ENCODE peak calls at places on chromosome 18, in eight cellular contexts. One of them, this sample, is unnamed.

GRCh38 chr18:3097082-3097481 is 84.1 kb upstream of the LPIN2 start:
- DNase-seq in iris pigment epithelial cell: no peak
- DNase-seq in stimulated activated effector memory CD8-positive, alpha-beta T cell treated with anti-CD3 and anti-CD28 coated beads, Interleukin-12 subunit alpha, Interleukin-12 subunit beta, amount 100 ng/mL, for 72 hours: no peak
- DNase-seq in HS-5: no peak
- DNase-seq in Calu3: no peak
- DNase-seq in lung microvascular endothelial cell: no peak
- DNase-seq in PC-3: no peak
- DNase-seq in RKO: no peak
- DNase-seq in this sample: no peak

GRCh38 chr18:5868218-5868904 is 27.0 kb downstream of the TMEM200C start:
- DNase-seq in iris pigment epithelial cell: peak
- DNase-seq in stimulated activated effector memory CD8-positive, alpha-beta T cell treated with anti-CD3 and anti-CD28 coated beads, Interleukin-12 subunit alpha, Interleukin-12 subunit beta, amount 100 ng/mL, for 72 hours: no peak
- DNase-seq in HS-5: peak
- DNase-seq in Calu3: peak
- DNase-seq in lung microvascular endothelial cell: peak
- DNase-seq in PC-3: peak
- DNase-seq in RKO: peak
- DNase-seq in this sample: peak

GRCh38 chr18:77702686-77703085 is 453.0 kb downstream of the GALR1 start:
- DNase-seq in iris pigment epithelial cell: peak
- DNase-seq in stimulated activated effector memory CD8-positive, alpha-beta T cell treated with anti-CD3 and anti-CD28 coated beads, Interleukin-12 subunit alpha, Interleukin-12 subunit beta, amount 100 ng/mL, for 72 hours: no peak
- DNase-seq in HS-5: no peak
- DNase-seq in Calu3: no peak
- DNase-seq in lung microvascular endothelial cell: peak
- DNase-seq in PC-3: peak
- DNase-seq in RKO: peak
- DNase-seq in this sample: no peak

GRCh38 chr18:1261054-1261453 is 356.4 kb downstream of the ADCYAP1 start:
- DNase-seq in iris pigment epithelial cell: no peak
- DNase-seq in stimulated activated effector memory CD8-positive, alpha-beta T cell treated with anti-CD3 and anti-CD28 coated beads, Interleukin-12 subunit alpha, Interleukin-12 subunit beta, amount 100 ng/mL, for 72 hours: no peak
- DNase-seq in HS-5: no peak
- DNase-seq in Calu3: no peak
- DNase-seq in lung microvascular endothelial cell: no peak
- DNase-seq in PC-3: no peak
- DNase-seq in RKO: no peak
- DNase-seq in this sample: no peak

GRCh38 chr18:36307513-36307912 is 10.0 kb downstream of the FHOD3 start:
- DNase-seq in iris pigment epithelial cell: peak
- DNase-seq in stimulated activated effector memory CD8-positive, alpha-beta T cell treated with anti-CD3 and anti-CD28 coated beads, Interleukin-12 subunit alpha, Interleukin-12 subunit beta, amount 100 ng/mL, for 72 hours: no peak
- DNase-seq in HS-5: no peak
- DNase-seq in Calu3: no peak
- DNase-seq in lung microvascular endothelial cell: no peak
- DNase-seq in PC-3: no peak
- DNase-seq in RKO: no peak
- DNase-seq in this sample: no peak

GRCh38 chr18:63132819-63133200 is 186.8 kb downstream of the BCL2 start:
- DNase-seq in iris pigment epithelial cell: no peak
- DNase-seq in stimulated activated effector memory CD8-positive, alpha-beta T cell treated with anti-CD3 and anti-CD28 coated beads, Interleukin-12 subunit alpha, Interleukin-12 subunit beta, amount 100 ng/mL, for 72 hours: no peak
- DNase-seq in HS-5: no peak
- DNase-seq in Calu3: no peak
- DNase-seq in lung microvascular endothelial cell: no peak
- DNase-seq in PC-3: peak
- DNase-seq in RKO: no peak
- DNase-seq in this sample: no peak

GRCh38 chr18:75127143-75128021 is 81.6 kb downstream of the PTGR3 start:
- DNase-seq in iris pigment epithelial cell: no peak
- DNase-seq in stimulated activated effector memory CD8-positive, alpha-beta T cell treated with anti-CD3 and anti-CD28 coated beads, Interleukin-12 subunit alpha, Interleukin-12 subunit beta, amount 100 ng/mL, for 72 hours: no peak
- DNase-seq in HS-5: no peak
- DNase-seq in Calu3: peak
- DNase-seq in lung microvascular endothelial cell: peak
- DNase-seq in PC-3: peak
- DNase-seq in RKO: no peak
- DNase-seq in this sample: no peak

GRCh38 chr18:45008694-45009372 is 328.1 kb downstream of the SETBP1 start:
- DNase-seq in iris pigment epithelial cell: no peak
- DNase-seq in stimulated activated effector memory CD8-positive, alpha-beta T cell treated with anti-CD3 and anti-CD28 coated beads, Interleukin-12 subunit alpha, Interleukin-12 subunit beta, amount 100 ng/mL, for 72 hours: no peak
- DNase-seq in HS-5: no peak
- DNase-seq in Calu3: no peak
- DNase-seq in lung microvascular endothelial cell: no peak
- DNase-seq in PC-3: no peak
- DNase-seq in RKO: no peak
- DNase-seq in this sample: no peak

GRCh38 chr18:41391616-41392610 is 563.1 kb upstream of the PIK3C3 start:
- DNase-seq in iris pigment epithelial cell: peak
- DNase-seq in stimulated activated effector memory CD8-positive, alpha-beta T cell treated with anti-CD3 and anti-CD28 coated beads, Interleukin-12 subunit alpha, Interleukin-12 subunit beta, amount 100 ng/mL, for 72 hours: no peak
- DNase-seq in HS-5: peak
- DNase-seq in Calu3: peak
- DNase-seq in lung microvascular endothelial cell: peak
- DNase-seq in PC-3: peak
- DNase-seq in RKO: peak
- DNase-seq in this sample: no peak

GRCh38 chr18:9831046-9831722 is 54.6 kb upstream of the TXNDC2 start:
- DNase-seq in iris pigment epithelial cell: no peak
- DNase-seq in stimulated activated effector memory CD8-positive, alpha-beta T cell treated with anti-CD3 and anti-CD28 coated beads, Interleukin-12 subunit alpha, Interleukin-12 subunit beta, amount 100 ng/mL, for 72 hours: peak
- DNase-seq in HS-5: no peak
- DNase-seq in Calu3: no peak
- DNase-seq in lung microvascular endothelial cell: no peak
- DNase-seq in PC-3: no peak
- DNase-seq in RKO: no peak
- DNase-seq in this sample: no peak

GRCh38 chr18:62554083-62554815 is 31.4 kb downstream of the ZCCHC2 start:
- DNase-seq in iris pigment epithelial cell: no peak
- DNase-seq in stimulated activated effector memory CD8-positive, alpha-beta T cell treated with anti-CD3 and anti-CD28 coated beads, Interleukin-12 subunit alpha, Interleukin-12 subunit beta, amount 100 ng/mL, for 72 hours: no peak
- DNase-seq in HS-5: no peak
- DNase-seq in Calu3: no peak
- DNase-seq in lung microvascular endothelial cell: no peak
- DNase-seq in PC-3: peak
- DNase-seq in RKO: no peak
- DNase-seq in this sample: no peak

GRCh38 chr18:12287684-12288405 is 20.2 kb upstream of the TUBB6 start:
- DNase-seq in iris pigment epithelial cell: peak
- DNase-seq in stimulated activated effector memory CD8-positive, alpha-beta T cell treated with anti-CD3 and anti-CD28 coated beads, Interleukin-12 subunit alpha, Interleukin-12 subunit beta, amount 100 ng/mL, for 72 hours: no peak
- DNase-seq in HS-5: peak
- DNase-seq in Calu3: peak
- DNase-seq in lung microvascular endothelial cell: peak
- DNase-seq in PC-3: peak
- DNase-seq in RKO: peak
- DNase-seq in this sample: peak

GRCh38 chr18:48715651-48716354 is 177.0 kb downstream of the CTIF start:
- DNase-seq in iris pigment epithelial cell: no peak
- DNase-seq in stimulated activated effector memory CD8-positive, alpha-beta T cell treated with anti-CD3 and anti-CD28 coated beads, Interleukin-12 subunit alpha, Interleukin-12 subunit beta, amount 100 ng/mL, for 72 hours: no peak
- DNase-seq in HS-5: no peak
- DNase-seq in Calu3: no peak
- DNase-seq in lung microvascular endothelial cell: no peak
- DNase-seq in PC-3: no peak
- DNase-seq in RKO: no peak
- DNase-seq in this sample: no peak

GRCh38 chr18:74515620-74516231 is 18.6 kb upstream of the CNDP1 start:
- DNase-seq in iris pigment epithelial cell: no peak
- DNase-seq in stimulated activated effector memory CD8-positive, alpha-beta T cell treated with anti-CD3 and anti-CD28 coated beads, Interleukin-12 subunit alpha, Interleukin-12 subunit beta, amount 100 ng/mL, for 72 hours: no peak
- DNase-seq in HS-5: no peak
- DNase-seq in Calu3: no peak
- DNase-seq in lung microvascular endothelial cell: no peak
- DNase-seq in PC-3: no peak
- DNase-seq in RKO: no peak
- DNase-seq in this sample: no peak

GRCh38 chr18:34637094-34637801 is 72.8 kb upstream of the DTNA start:
- DNase-seq in iris pigment epithelial cell: no peak
- DNase-seq in stimulated activated effector memory CD8-positive, alpha-beta T cell treated with anti-CD3 and anti-CD28 coated beads, Interleukin-12 subunit alpha, Interleukin-12 subunit beta, amount 100 ng/mL, for 72 hours: no peak
- DNase-seq in HS-5: no peak
- DNase-seq in Calu3: no peak
- DNase-seq in lung microvascular endothelial cell: no peak
- DNase-seq in PC-3: no peak
- DNase-seq in RKO: no peak
- DNase-seq in this sample: no peak

GRCh38 chr18:22728481-22729105 is 204.5 kb upstream of the RBBP8 start:
- DNase-seq in iris pigment epithelial cell: no peak
- DNase-seq in stimulated activated effector memory CD8-positive, alpha-beta T cell treated with anti-CD3 and anti-CD28 coated beads, Interleukin-12 subunit alpha, Interleukin-12 subunit beta, amount 100 ng/mL, for 72 hours: no peak
- DNase-seq in HS-5: no peak
- DNase-seq in Calu3: no peak
- DNase-seq in lung microvascular endothelial cell: no peak
- DNase-seq in PC-3: no peak
- DNase-seq in RKO: no peak
- DNase-seq in this sample: no peak

GRCh38 chr18:13390711-13391110 is 172.2 kb downstream of the LDLRAD4 start:
- DNase-seq in iris pigment epithelial cell: no peak
- DNase-seq in stimulated activated effector memory CD8-positive, alpha-beta T cell treated with anti-CD3 and anti-CD28 coated beads, Interleukin-12 subunit alpha, Interleukin-12 subunit beta, amount 100 ng/mL, for 72 hours: no peak
- DNase-seq in HS-5: no peak
- DNase-seq in Calu3: no peak
- DNase-seq in lung microvascular endothelial cell: no peak
- DNase-seq in PC-3: no peak
- DNase-seq in RKO: no peak
- DNase-seq in this sample: no peak

GRCh38 chr18:79611040-79611681 is 68.4 kb upstream of the CTDP1 start:
- DNase-seq in iris pigment epithelial cell: peak
- DNase-seq in stimulated activated effector memory CD8-positive, alpha-beta T cell treated with anti-CD3 and anti-CD28 coated beads, Interleukin-12 subunit alpha, Interleukin-12 subunit beta, amount 100 ng/mL, for 72 hours: no peak
- DNase-seq in HS-5: no peak
- DNase-seq in Calu3: peak
- DNase-seq in lung microvascular endothelial cell: peak
- DNase-seq in PC-3: peak
- DNase-seq in RKO: peak
- DNase-seq in this sample: peak

This sample was measured in AG04449.